ENCODE peak calls at places on chromosomes 16 and 17, in four cellular contexts. X is mesendoderm, U is H9, T is H1. I is an unnamed sample. For H3K4me1, the result is how much of the 10 kb centered on the place peaks cover.

GRCh38 chr16:71933913-71934696 is 38.8 kb downstream of the IST1 start:
- DNase-seq in T (no peak), U (no peak), X (no peak), I (peak)

GRCh38 chr16:53090591-53091507 is 36.1 kb downstream of the CHD9 start:
- DNase-seq in T (no peak), X (peak), U (no peak), I (peak)

GRCh38 chr16:57824880-57825279 is 22.6 kb upstream of the KIFC3 start:
- DNase-seq in T (no peak), X (peak), U (no peak), I (no peak)

GRCh38 chr17:41421116-41421515 is 3.3 kb downstream of the KRT37 start:
- DNase-seq in X (no peak), T (no peak), U (no peak), I (peak)

GRCh38 chr17:36133629-36134259 is 30.1 kb downstream of the CCL4 start:
- DNase-seq in X (no peak), T (no peak), U (no peak), I (no peak)

GRCh38 chr17:40903129-40903847 is 18.2 kb upstream of the KRT20 start:
- DNase-seq in T (no peak), X (no peak), U (no peak), I (peak)

GRCh38 chr17:55632893-55633292 is 89.8 kb downstream of the TMEM100 start:
- DNase-seq in U (no peak), T (no peak), X (no peak), I (no peak)

GRCh38 chr16:86396318-86396882 is 113.9 kb upstream of the FOXF1 start:
- DNase-seq in X (no peak), T (no peak), U (no peak), I (peak)

GRCh38 chr16:72409428-72409827 is 237.5 kb upstream of the PMFBP1 start:
- DNase-seq in X (peak), U (no peak), T (no peak), I (no peak)

GRCh38 chr17:43609613-43610385 is 51.9 kb downstream of the MEOX1 start:
- DNase-seq in T (no peak), X (no peak), U (no peak), I (peak)

GRCh38 chr16:84020353-84020752 is 22.2 kb downstream of the SLC38A8 start:
- DNase-seq in U (no peak), T (no peak), X (no peak), I (no peak)

DNA sequence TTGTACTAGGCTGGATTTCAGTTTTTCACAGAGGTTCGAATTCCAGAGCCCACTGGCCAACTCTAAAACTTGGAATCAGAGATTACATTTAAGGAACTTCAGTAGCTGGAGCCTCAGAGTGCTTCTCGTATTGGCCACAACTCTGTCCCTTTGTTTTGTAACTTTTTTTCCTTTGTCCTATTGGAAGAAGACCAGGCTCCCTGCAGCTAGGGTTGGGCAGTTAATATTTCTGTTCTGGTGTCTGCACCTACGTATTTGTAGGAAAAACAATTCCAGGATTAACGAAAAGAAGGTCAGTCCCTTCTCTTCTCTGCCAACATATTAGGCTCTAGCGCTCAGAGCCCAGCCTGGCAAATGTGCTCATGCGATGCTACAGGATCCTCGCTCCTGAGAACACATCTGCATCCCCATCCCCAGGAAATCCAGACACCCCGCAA is 1.9 kb downstream of the CDH11 start:
- DNase-seq in X (peak), T (no peak), U (no peak), I (peak)
- H4K5ac ChIP-seq in X (no peak), T (no peak), U (no peak), I (peak)

GRCh38 chr17:50115744-50116143 is 14.2 kb downstream of the SAMD14 start:
- DNase-seq in T (no peak), X (no peak), U (no peak), I (no peak)

GRCh38 chr17:50117202-50118040 is 12.5 kb downstream of the SAMD14 start:
- DNase-seq in U (peak), X (peak), T (peak), I (peak)

GRCh38 chr17:50120475-50121253 is 9.3 kb downstream of the SAMD14 start:
- DNase-seq in T (no peak), X (no peak), U (no peak), I (no peak)

GRCh38 chr17:50118076-50118827 is 11.7 kb downstream of the SAMD14 start:
- DNase-seq in T (no peak), X (no peak), U (no peak), I (no peak)

GRCh38 chr17:50118828-50119218 is 11.1 kb downstream of the SAMD14 start:
- DNase-seq in U (no peak), T (no peak), X (no peak), I (no peak)
- H3K4me1 ChIP-seq in U (under half), T (under half), X (under half), I (under half)

GRCh38 chr17:66338937-66339336 is 36.5 kb downstream of the PRKCA start:
- DNase-seq in T (no peak), U (no peak), X (no peak), I (no peak)

GRCh38 chr17:66339563-66339962 is 37.1 kb downstream of the PRKCA start:
- DNase-seq in U (no peak), X (no peak), T (no peak), I (no peak)

GRCh38 chr17:66340720-66341119 is 38.3 kb downstream of the PRKCA start:
- DNase-seq in X (no peak), T (no peak), U (no peak), I (no peak)

GRCh38 chr17:66343531-66344078 is 41.2 kb downstream of the PRKCA start:
- DNase-seq in T (no peak), U (no peak), X (no peak), I (no peak)

DNA sequence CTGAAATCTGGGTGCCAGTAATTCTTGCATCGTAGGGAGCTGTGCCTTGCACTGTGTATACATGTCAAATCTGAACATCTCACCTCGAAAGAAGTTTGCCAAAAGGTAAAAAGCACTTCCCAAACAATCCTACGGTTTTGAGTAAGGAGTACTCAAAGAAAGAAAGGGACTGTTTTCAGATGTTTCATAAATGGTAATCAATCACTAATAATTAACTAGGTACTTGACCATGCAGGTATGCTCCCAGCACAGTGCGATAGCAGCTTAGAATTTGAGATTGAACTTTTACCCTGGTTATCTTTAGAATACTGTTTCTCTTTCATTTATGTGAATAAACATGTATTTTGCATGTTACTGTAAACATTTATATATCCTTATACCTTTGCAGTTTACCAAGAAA is 39.0 kb downstream of the PRKCA start:
- DNase-seq in X (no peak), U (no peak), T (no peak), I (no peak)
- H4K5ac ChIP-seq in X (no peak), U (no peak), T (no peak), I (no peak)

DNA sequence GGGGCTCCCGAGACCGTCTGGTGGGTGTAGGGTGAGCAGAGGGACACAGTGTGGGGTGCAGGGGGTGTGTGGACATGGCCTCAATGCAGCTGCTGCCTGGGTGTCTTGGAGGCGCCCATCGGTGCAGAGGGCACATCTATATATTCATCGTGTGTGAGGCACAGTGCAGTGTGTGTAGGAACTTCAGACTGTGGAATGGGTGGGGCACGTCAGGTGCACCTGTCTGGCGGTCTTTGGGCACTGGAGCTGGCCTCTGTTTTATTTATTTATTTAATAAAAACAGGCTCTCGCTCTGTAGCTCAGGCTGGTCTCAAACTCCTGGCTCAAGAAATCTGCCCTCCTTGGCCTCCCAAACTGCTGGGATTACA is 16.8 kb downstream of the LASP1 start:
- DNase-seq in U (no peak), X (no peak), T (no peak), I (no peak)
- H3K4me1 ChIP-seq in U (under half), X (under half), T (under half), I (under half)

DNA sequence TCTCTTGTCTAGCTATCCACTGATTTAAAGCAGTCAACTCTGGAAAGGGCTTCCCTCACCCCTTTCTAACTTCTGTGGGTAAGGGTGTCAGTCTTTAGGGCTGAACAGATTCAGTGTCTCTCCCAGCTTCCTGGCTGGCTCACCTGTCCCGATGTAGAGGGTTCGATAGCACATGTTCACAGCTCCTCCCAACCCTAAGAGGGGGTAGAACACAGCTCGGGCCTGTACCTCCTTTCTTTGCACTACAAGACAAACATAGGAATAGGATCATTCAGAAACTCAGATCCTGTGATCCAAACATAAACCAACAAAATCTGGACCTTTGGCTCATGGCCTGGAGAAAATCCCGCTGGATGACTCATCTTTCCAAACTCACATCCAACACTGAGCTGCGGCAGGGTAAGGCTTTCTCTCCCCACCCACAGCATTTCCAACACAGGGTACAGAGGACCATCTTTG is 5.8 kb upstream of the DHRS13 start:
- DNase-seq in U (no peak), X (no peak), T (no peak), I (peak)
- H4K5ac ChIP-seq in U (no peak), X (no peak), T (no peak), I (peak)

DNA sequence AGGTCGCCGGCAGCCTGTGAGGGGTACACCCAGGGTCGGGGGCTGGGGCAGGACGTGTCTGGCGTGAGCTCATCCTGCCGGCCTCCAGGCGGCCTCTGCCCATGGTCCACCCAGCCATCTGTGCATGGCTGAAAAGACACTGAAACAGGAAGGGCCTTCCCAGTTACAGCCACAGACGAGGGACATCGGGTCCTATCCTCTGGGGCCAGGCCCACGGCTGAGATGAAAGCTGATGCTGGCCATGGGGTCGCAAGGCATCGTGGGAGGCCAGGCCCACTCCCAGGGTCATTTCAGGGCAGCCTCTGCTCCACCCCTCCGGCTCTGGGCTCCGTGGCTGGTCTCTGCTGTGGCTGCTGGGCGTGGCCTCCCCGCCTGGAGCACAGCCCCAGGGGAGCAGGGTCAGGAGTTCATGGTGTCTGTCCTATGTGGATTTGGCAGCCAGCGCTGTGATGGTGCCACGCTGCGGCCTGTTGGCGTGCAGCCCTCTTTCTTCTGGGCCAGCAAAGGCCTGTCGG is 16.6 kb upstream of the ATP6V0C start:
- DNase-seq in X (no peak), U (no peak), T (no peak), I (no peak)
- H3K4me1 ChIP-seq in X (under half), U (under half), T (under half), I (under half)

DNA sequence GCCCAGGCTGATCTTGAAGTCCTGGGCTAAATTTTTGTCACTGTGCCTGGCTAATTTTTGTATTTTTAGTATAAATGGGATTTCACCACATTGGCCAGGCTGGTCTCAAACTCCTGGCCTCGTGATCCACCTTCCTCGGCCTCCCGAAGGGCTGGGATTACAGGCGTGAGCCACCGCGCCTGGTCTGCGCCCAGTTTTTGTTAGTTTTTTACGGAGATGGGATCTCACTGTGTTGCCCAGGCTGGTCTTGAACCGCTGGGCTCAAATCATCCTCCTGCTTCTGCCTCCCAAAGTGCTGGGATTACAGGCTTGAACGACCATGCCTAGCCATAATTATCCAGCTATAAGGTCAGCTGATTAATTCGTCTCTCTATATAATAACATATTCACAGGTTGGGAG is 2.7 kb upstream of the CEMP1 start:
- DNase-seq in U (no peak), X (no peak), T (no peak), I (no peak)
- H4K5ac ChIP-seq in U (no peak), X (no peak), T (no peak), I (no peak)

DNA sequence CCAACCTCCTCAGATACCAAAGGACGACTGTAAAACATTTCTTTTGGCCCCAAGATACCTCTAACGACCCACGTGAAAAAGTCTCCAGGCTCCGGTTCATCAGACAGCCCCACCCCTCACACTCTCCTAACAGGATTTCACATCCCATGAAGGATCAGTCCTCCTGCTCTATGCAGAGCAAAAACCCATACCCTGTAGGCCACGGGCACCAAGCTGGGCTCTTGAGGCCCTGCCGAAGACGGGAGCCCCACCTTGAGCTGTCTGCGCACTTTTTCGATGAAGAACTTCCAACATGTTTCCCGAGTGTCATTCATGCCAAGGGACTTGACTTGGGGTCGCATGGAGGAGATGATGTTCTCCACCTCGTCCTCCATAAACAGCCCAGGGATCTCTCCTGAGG is 89.9 kb downstream of the PGS1 start:
- DNase-seq in U (no peak), T (no peak), X (no peak), I (no peak)
- H3K4me1 ChIP-seq in U (under half), T (under half), X (under half), I (under half)

I was measured in IMR-90.